ENCODE peak calls at places on chromosomes 1 and 21, in ten cellular contexts. U is PC-3, P is GM12865, J is GM06990, E is fibroblast of pulmonary artery, K is hepatocyte, V is cardiac muscle cell, T is AG04450, F is keratinocyte, B is brain microvascular endothelial cell. A is an unnamed sample.
A peak's percentile ranks its signal among the peaks of the same experiment; 100 is the strongest.

GRCh38 chr21:30717105-30717504 is 1.5 kb downstream of the KRTAP21-3 start:
- DNase-seq in F (no peak), T (no peak), E (no peak), U (no peak), B (no peak), P (no peak), J (no peak), V (no peak), K (no peak), A (no peak)

GRCh38 chr1:76695535-76695934 is 171.7 kb upstream of the ST6GALNAC5 start:
- DNase-seq in T (no peak), J (no peak), E (no peak), K (no peak), F (no peak), U (no peak), V (no peak), B (no peak), P (no peak), A (no peak)

GRCh38 chr1:10497109-10497508 is 22.4 kb downstream of the PEX14 start:
- DNase-seq in T (no peak), F (no peak), J (no peak), E (no peak), U (no peak), K (no peak), V (no peak), B (no peak), P (no peak), A (no peak)

GRCh38 chr1:38860464-38860816 is 868 bp upstream of the RRAGC start:
- DNase-seq in K (no peak), B (no peak), J (no peak), V (peak; percentile 11), F (no peak), E (no peak), U (no peak), P (no peak), T (no peak), A (peak; percentile 16)

GRCh38 chr1:56255516-56256181 is 323.7 kb downstream of the PLPP3 start:
- DNase-seq in B (no peak), K (peak; percentile 44), V (peak; percentile 96), E (peak; percentile 97), P (no peak), F (no peak), U (no peak), T (peak; percentile 51), J (no peak), A (peak; percentile 83)

GRCh38 chr1:115170972-115171392 is 81.7 kb upstream of the TSPAN2 start:
- DNase-seq in J (no peak), B (no peak), P (no peak), K (no peak), T (no peak), U (no peak), F (no peak), V (peak; percentile 68), E (no peak), A (no peak)

GRCh38 chr21:38289697-38290096 is 32.9 kb downstream of the KCNJ15 start:
- DNase-seq in E (peak; percentile 99), V (peak; percentile 99), P (peak; percentile 31), F (peak; percentile 85), J (no peak), K (peak; percentile 27), B (peak; percentile 99), T (peak; percentile 83), U (peak; percentile 91), A (peak; percentile 99)

GRCh38 chr1:6591222-6591621 is 11.4 kb downstream of the ZBTB48 start:
- DNase-seq in T (no peak), K (no peak), F (no peak), U (no peak), P (no peak), V (no peak), J (no peak), E (no peak), B (no peak), A (no peak)

GRCh38 chr1:38041941-38042834 is 4.4 kb downstream of the POU3F1 start:
- DNase-seq in B (no peak), F (no peak), T (no peak), P (no peak), K (no peak), V (no peak), U (no peak), E (no peak), J (no peak), A (no peak)

DNA sequence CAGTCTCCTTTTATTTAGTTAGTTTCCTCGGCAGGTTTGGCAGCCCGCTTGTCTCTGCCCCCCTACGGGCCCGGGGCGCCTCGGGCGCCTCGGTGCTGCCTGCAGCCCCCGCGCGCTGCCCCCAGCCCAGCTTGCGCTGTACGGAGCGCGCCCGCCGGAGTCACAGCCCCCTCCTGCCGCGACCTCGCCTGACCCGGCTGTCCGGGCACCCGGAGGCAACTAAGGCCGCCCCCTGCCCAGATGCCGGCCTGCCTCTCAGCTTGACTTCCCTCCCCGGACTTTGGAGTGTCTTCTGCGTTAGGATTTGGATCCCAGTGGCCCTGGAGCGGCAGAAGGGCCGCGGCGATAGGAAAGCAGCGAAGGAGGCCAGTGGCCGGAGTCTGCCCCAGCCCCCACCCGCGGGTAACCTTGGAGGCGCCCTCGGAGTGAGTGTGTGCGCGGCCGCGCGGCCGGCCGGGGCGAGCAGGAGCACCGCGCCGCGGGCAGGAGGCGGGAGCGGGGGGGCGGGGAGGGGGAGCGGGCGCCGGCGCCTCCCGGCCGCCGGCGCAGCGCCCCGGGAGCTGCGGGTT is 7.6 kb downstream of the CDKN2C start:
- DNase-seq in J (peak; percentile 69), T (no peak), U (peak; percentile 47), F (no peak), K (peak; percentile 41), B (no peak), P (peak; percentile 77), V (peak; percentile 66), E (peak; percentile 39), A (peak; percentile 38)
- TF ChIP-seq CTCF in J (no peak), T (no peak), U (no peak), F (no peak), K (no peak), B (no peak), P (no peak), V (no peak), E (no peak), A (no peak)

GRCh38 chr1:2050482-2050792 is 226 bp downstream of the PRKCZ start:
- DNase-seq in F (no peak), J (no peak), E (no peak), V (no peak), B (no peak), K (no peak), U (peak; percentile 65), T (no peak), P (no peak), A (peak; percentile 4)
- H3K4me3 ChIP-seq in F (peak overlapping the region; percentile 86), J (peak overlapping the region; percentile 38), E (no peak overlapping the region), V (peak overlapping the region; percentile 76), B (no peak overlapping the region), K (peak overlapping the region; percentile 85), U (peak overlapping the region; percentile 90), T (no peak overlapping the region), P (no peak overlapping the region), A (peak overlapping the region; percentile 42)

GRCh38 chr1:33119532-33120217 is 38.7 kb downstream of the AZIN2 start:
- DNase-seq in E (no peak), B (no peak), V (no peak), T (no peak), K (no peak), J (peak; percentile 71), U (no peak), F (no peak), P (peak; percentile 27), A (no peak)
- TF ChIP-seq CTCF in E (no peak), B (peak; percentile 56), V (peak; percentile 12), T (peak; percentile 36), K (no peak), J (peak; percentile 36), U (no peak), F (peak; percentile 14), P (peak; percentile 9), A (peak; percentile 17)

GRCh38 chr1:26290061-26290415 is 10.2 kb downstream of the SH3BGRL3 start:
- DNase-seq in K (no peak), V (no peak), U (no peak), E (no peak), T (no peak), P (no peak), J (no peak), F (no peak), B (no peak), A (no peak)
- H3K4me3 ChIP-seq in K (no peak overlapping the region), V (no peak overlapping the region), U (no peak overlapping the region), E (no peak overlapping the region), T (no peak overlapping the region), P (peak overlapping the region; percentile 34), J (no peak overlapping the region), F (no peak overlapping the region), B (no peak overlapping the region), A (no peak overlapping the region)

GRCh38 chr1:100351095-100351884 is 1.0 kb upstream of the CDC14A start:
- DNase-seq in B (peak; percentile 91), J (peak; percentile 89), V (peak; percentile 92), K (peak; percentile 94), T (peak; percentile 70), U (peak; percentile 90), E (peak; percentile 89), F (peak; percentile 46), P (peak; percentile 96), A (peak; percentile 91)

GRCh38 chr1:100352267-100353072 is at the start of gene CDC14A:
- DNase-seq in K (peak; percentile 95), U (peak; percentile 92), F (no peak), J (peak; percentile 92), E (peak; percentile 96), V (peak; percentile 97), P (peak; percentile 95), T (peak; percentile 85), B (peak; percentile 95), A (peak; percentile 98)

GRCh38 chr1:100354971-100355394 is 2.7 kb downstream of the CDC14A start:
- DNase-seq in U (peak; percentile 80), F (no peak), V (peak; percentile 18), K (peak; percentile 74), T (no peak), P (no peak), E (peak; percentile 32), B (peak; percentile 24), J (no peak), A (peak; percentile 24)

GRCh38 chr1:100353988-100354387 is 1.7 kb downstream of the CDC14A start:
- DNase-seq in V (no peak), E (no peak), J (no peak), U (peak; percentile 85), P (no peak), T (no peak), F (no peak), B (peak; percentile 23), K (peak; percentile 67), A (peak; percentile 19)

DNA sequence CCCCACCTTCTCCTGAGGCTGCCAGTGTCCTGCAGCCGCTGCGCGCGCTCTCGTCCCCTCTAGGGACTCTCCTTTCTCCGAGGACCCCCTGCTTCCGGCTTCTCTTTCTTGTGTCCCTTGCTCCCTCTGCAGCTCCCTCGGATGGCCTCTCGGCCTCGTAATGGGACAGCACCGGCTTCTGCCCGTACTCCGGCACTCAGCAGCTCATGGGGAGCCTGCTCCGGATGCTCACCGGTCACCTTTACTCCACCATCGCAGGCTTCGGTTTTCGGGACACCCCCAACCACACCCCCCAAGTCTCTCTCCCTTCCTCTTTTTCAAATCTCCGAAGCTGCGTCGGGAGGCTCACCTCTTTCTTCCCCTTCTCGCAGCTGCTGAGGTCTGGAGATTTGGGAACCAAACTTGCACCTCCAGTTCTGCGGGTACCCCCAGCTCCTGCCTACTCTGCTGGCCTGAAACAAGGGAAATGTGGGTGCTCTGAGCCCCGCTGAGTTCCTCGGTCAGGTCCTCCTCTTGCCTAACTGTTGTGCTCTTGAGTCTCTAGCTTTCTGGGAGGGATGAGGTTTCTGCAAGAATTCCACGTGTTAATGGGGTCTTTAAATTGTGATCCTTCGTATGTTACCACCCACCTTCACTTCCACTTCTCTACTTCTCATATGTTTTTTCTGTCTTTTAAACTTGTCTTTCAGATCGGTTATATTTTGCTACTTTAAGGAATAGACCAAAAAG is 931 bp downstream of the CDC14A start:
- DNase-seq in P (peak; percentile 68), U (no peak), K (peak; percentile 60), E (no peak), F (no peak), J (peak; percentile 67), B (no peak), V (no peak), T (no peak), A (peak; percentile 27)
- TF ChIP-seq CTCF in P (no peak), U (no peak), K (no peak), E (no peak), F (no peak), J (no peak), B (no peak), V (no peak), T (no peak), A (no peak)

A was measured in fibroblast of villous mesenchyme.